ENCODE peak calls at places on chromosomes 5 and 9, in eight cellular contexts. P, Z, V, L, M, B, G and K are unnamed samples.

GRCh38 chr5:163379298-163380155 is 57.9 kb upstream of the CCNG1 start:
- DNase-seq in P (no peak), Z (no peak), V (no peak), L (no peak), M (no peak), B (peak), G (no peak), K (peak)

GRCh38 chr5:108567429-108567828 is 180.3 kb upstream of the FER start:
- DNase-seq in P (no peak), Z (no peak), V (no peak), L (no peak), M (no peak), B (no peak), G (no peak), K (no peak)

GRCh38 chr5:50440651-50441478 is at the start of gene EMB:
- DNase-seq in P (peak), Z (peak), V (peak), L (no peak), M (peak), B (peak), G (peak), K (no peak)

GRCh38 chr9:134742822-134743221 is 101.2 kb downstream of the COL5A1 start:
- DNase-seq in P (no peak), Z (no peak), V (no peak), L (no peak), M (no peak), B (no peak), G (no peak), K (no peak)

GRCh38 chr5:159536166-159536565 is 205.9 kb upstream of the IL12B start:
- DNase-seq in P (no peak), Z (no peak), V (no peak), L (no peak), M (no peak), B (no peak), G (no peak), K (no peak)

GRCh38 chr5:130555429-130555828 is 609.6 kb downstream of the HINT1 start:
- DNase-seq in P (no peak), Z (no peak), V (no peak), L (no peak), M (no peak), B (no peak), G (no peak), K (no peak)

GRCh38 chr9:116471943-116472506 is 215.1 kb upstream of the TRIM32 start:
- DNase-seq in P (no peak), Z (no peak), V (no peak), L (no peak), M (no peak), B (no peak), G (no peak), K (no peak)

GRCh38 chr9:42852133-42852532 is 668.7 kb downstream of the SPATA31A6 start:
- DNase-seq in P (peak), Z (peak), V (no peak), L (no peak), M (peak), B (peak), G (peak), K (no peak)

GRCh38 chr5:1827410-1828397 is 26.5 kb downstream of the NDUFS6 start:
- DNase-seq in P (peak), Z (no peak), V (peak), L (no peak), M (no peak), B (no peak), G (no peak), K (no peak)

GRCh38 chr5:130541617-130542221 is 623.3 kb downstream of the HINT1 start:
- DNase-seq in P (no peak), Z (no peak), V (no peak), L (no peak), M (no peak), B (peak), G (peak), K (peak)

GRCh38 chr5:65742565-65743231 is 20.7 kb downstream of the NLN start:
- DNase-seq in P (peak), Z (no peak), V (no peak), L (no peak), M (no peak), B (peak), G (no peak), K (peak)

GRCh38 chr9:32345243-32345642 is 39.2 kb upstream of the ACO1 start:
- DNase-seq in P (no peak), Z (no peak), V (no peak), L (no peak), M (no peak), B (no peak), G (no peak), K (no peak)

GRCh38 chr5:127409923-127410675 is 107.3 kb upstream of the PRRC1 start:
- DNase-seq in P (no peak), Z (no peak), V (no peak), L (no peak), M (no peak), B (no peak), G (no peak), K (no peak)

DNA sequence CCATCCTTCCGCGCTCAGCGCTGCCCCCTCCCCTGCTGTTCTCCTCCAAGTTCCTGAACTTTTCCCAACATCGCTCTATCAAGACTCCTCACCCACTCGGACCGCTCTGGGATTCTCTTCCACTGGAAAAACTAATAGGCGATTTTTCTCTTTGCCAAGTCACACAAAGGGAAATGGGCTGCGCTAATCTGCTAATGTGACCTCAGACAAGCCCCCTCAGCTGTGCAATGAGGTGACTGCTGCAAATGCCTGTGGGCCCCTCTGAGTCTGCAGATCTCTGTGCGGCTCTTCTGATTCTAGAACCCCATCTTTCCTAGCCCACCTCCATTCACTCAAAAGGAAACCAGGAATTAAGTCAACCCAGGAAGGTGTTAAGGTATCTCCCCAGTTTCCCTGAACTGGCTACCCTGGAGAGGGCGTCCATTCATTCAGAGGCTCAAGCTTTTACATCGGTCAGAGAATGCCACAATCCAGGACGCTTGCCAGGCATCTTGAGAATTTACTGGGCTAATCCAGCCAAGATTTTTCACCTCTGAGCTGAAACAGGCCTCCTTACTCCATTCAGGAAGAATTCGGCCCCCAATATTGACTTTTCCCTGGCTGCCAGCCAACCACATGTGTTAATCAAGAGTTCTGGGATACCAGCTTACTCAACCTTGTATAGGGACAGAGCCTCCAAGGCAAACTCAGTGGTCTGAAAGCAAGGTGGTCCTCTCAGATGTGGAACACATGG is 795 bp upstream of the ADAMTS12 start:
- DNase-seq in P (peak), Z (peak), V (no peak), L (peak), M (no peak), B (peak), G (peak), K (peak)
- H3K4me3 ChIP-seq in P (peak), Z (peak), V (no peak), L (no peak), M (peak), B (peak), G (peak), K (peak)

GRCh38 chr9:94802795-94803194 is 76.3 kb downstream of the AOPEP start:
- DNase-seq in P (no peak), Z (no peak), V (no peak), L (no peak), M (no peak), B (peak), G (no peak), K (no peak)
- H3K4me3 ChIP-seq in P (no peak), Z (no peak), V (no peak), L (no peak), M (no peak), B (no peak), G (no peak), K (no peak)

DNA sequence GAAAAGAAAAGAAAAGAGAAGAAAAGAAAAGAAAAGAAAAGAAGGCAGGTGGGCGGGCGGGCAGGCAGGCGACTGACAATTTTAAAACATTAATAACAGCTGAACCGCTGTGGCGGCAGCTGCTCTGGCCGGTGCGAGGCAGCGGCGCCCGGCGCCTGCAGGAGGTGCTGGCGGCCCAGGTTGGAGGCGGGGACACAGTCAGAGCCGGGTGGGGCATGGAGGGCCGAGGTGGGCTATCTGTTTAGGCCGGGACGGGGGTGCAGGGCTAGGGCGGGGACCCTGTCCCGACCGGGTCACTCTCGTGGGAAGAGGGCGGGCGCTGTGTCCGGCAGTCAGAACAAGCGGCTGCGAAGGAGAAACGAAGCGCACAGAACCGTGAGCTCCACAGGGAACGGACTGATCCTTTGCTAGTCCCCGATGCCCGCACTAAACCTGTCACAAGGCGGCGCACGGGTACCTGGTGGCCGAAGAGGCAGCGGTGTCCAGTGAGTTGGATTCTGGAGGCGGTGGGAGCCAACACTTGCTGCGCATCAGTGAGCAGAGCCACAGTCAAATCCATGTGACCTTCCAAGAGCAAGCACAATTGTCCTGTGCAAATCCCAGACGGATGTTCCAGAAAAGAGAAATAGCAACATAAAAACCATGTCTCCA is 13.6 kb upstream of the ALDOB start:
- DNase-seq in P (peak), Z (peak), V (peak), L (peak), M (peak), B (peak), G (peak), K (no peak)
- H3K4me3 ChIP-seq in P (peak), Z (peak), V (peak), L (peak), M (peak), B (peak), G (peak), K (peak)

GRCh38 chr5:37553720-37554402 is 174.7 kb downstream of the WDR70 start:
- DNase-seq in P (no peak), Z (no peak), V (no peak), L (no peak), M (no peak), B (peak), G (no peak), K (peak)
- H3K4me3 ChIP-seq in P (no peak), Z (no peak), V (no peak), L (no peak), M (no peak), B (no peak), G (no peak), K (no peak)

GRCh38 chr5:10595305-10595677 is 31.4 kb downstream of the ANKRD33B start:
- DNase-seq in P (no peak), Z (no peak), V (no peak), L (peak), M (no peak), B (no peak), G (no peak), K (peak)
- H3K4me3 ChIP-seq in P (no peak), Z (no peak), V (no peak), L (no peak), M (peak), B (no peak), G (peak), K (no peak)